ENCODE peak calls at places on chromosomes 13 and 19, in nine cellular contexts. V is HFF-Myc; P is sciatic nerve; E is endothelial cell; X is choroid plexus epithelial cell; K is stimulated activated CD8-positive, alpha-beta memory T cell treated with anti-CD3 and anti-CD28 coated beads, Interleukin-4, amount 100 ng/mL, for 1 hour; G is EH; C is left cardiac atrium; L is activated CD4-positive, alpha-beta T cell treated with anti-CD3 and anti-CD28 coated beads for 24 hours. J is an unnamed sample.

GRCh38 chr19:33698576-33699435 is 77.1 kb downstream of the CHST8 start:
- DNase-seq in C (no peak), V (no peak), L (no peak), E (no peak), P (no peak), G (no peak), K (no peak), X (no peak), J (no peak)

GRCh38 chr13:45623516-45624090 is 8.1 kb upstream of the ERICH6B start:
- DNase-seq in X (peak), L (no peak), P (no peak), G (peak), C (no peak), V (no peak), K (no peak), E (no peak), J (peak)

GRCh38 chr13:51638497-51638871 is 54.2 kb downstream of the WDFY2 start:
- DNase-seq in E (no peak), V (no peak), C (no peak), L (no peak), G (peak), P (no peak), K (no peak), X (no peak), J (no peak)

GRCh38 chr13:75384881-75385707 is 96.9 kb downstream of the TBC1D4 start:
- DNase-seq in X (no peak), L (no peak), P (no peak), C (no peak), V (no peak), K (no peak), E (no peak), G (no peak), J (no peak)

GRCh38 chr13:28494861-28495585 is at the start of gene FLT1:
- DNase-seq in G (peak), P (peak), K (no peak), V (no peak), X (no peak), E (peak), L (no peak), C (peak), J (peak)

GRCh38 chr13:98571955-98572662 is 4.8 kb downstream of the STK24 start:
- DNase-seq in V (peak), P (no peak), E (no peak), K (no peak), G (peak), L (no peak), C (no peak), X (peak), J (no peak)

GRCh38 chr19:33171916-33172359 is 22.2 kb upstream of the LRP3 start:
- DNase-seq in P (no peak), X (no peak), L (no peak), G (peak), V (peak), K (no peak), E (no peak), C (no peak), J (no peak)

GRCh38 chr13:79190932-79191331 is 215.1 kb downstream of the RBM26 start:
- DNase-seq in L (no peak), E (no peak), P (no peak), G (no peak), K (no peak), X (no peak), V (no peak), C (no peak), J (no peak)

GRCh38 chr13:38417727-38418126 is 68.1 kb downstream of the UFM1 start:
- DNase-seq in L (no peak), X (peak), V (peak), K (no peak), G (peak), P (no peak), E (peak), C (no peak), J (peak)

GRCh38 chr13:27792393-27793218 is at the start of gene GSX1:
- DNase-seq in V (peak), P (peak), L (no peak), X (peak), C (peak), G (peak), K (no peak), E (peak), J (peak)

GRCh38 chr19:56681702-56682101 is 10.1 kb upstream of the ZNF835 start:
- DNase-seq in E (no peak), G (no peak), X (no peak), K (no peak), C (no peak), V (no peak), P (no peak), L (no peak), J (no peak)

GRCh38 chr19:21084343-21084742 is 2.3 kb downstream of the ZNF714 start:
- DNase-seq in P (no peak), V (peak), K (no peak), C (no peak), G (peak), L (no peak), E (no peak), X (peak), J (peak)

GRCh38 chr13:78129850-78130249 is 211.2 kb upstream of the EDNRB start:
- DNase-seq in G (no peak), C (no peak), L (no peak), E (no peak), P (no peak), X (no peak), K (no peak), V (no peak), J (no peak)

GRCh38 chr19:19120308-19121156 is 17.7 kb downstream of the TMEM161A start:
- DNase-seq in L (no peak), G (peak), X (peak), C (peak), V (no peak), P (peak), E (peak), K (no peak), J (peak)

GRCh38 chr13:32538234-32538620 is 368 bp downstream of the N4BP2L2 start:
- DNase-seq in L (peak), K (no peak), P (peak), C (peak), X (peak), E (peak), G (peak), V (no peak), J (peak)

GRCh38 chr13:21526707-21527454 is 67.8 kb upstream of the ZDHHC20 start:
- DNase-seq in K (no peak), G (no peak), C (no peak), E (no peak), P (no peak), V (no peak), X (no peak), L (no peak), J (no peak)

GRCh38 chr19:46574533-46574932 is 26.6 kb upstream of the CALM3 start:
- DNase-seq in C (no peak), K (no peak), V (no peak), E (no peak), X (peak), L (peak), G (peak), P (no peak), J (no peak)

GRCh38 chr19:10201176-10201575 is 6.4 kb upstream of the DNMT1 start:
- DNase-seq in G (no peak), X (no peak), V (no peak), E (no peak), K (no peak), C (no peak), L (no peak), P (no peak), J (no peak)

GRCh38 chr19:48635263-48635965 is 1.8 kb downstream of the DBP start:
- DNase-seq in L (peak), G (peak), X (no peak), K (peak), P (peak), C (peak), E (peak), V (no peak), J (peak)

GRCh38 chr13:45928843-45929242 is 77.3 kb upstream of the SIAH3 start:
- DNase-seq in V (no peak), E (no peak), G (no peak), L (no peak), P (no peak), C (no peak), K (no peak), X (peak), J (peak)

GRCh38 chr19:294341-294818 is 3.2 kb upstream of the PLPP2 start:
- DNase-seq in L (no peak), E (no peak), K (no peak), V (no peak), G (peak), C (no peak), X (peak), P (no peak), J (peak)

J was measured in fibroblast of pulmonary artery.